ENCODE peak calls at places on chromosomes 4 and X, in eight cellular contexts. N is RWPE2; W is right lobe of liver; T is heart right ventricle; U is naive B cell; O is activated T-cell treated with anti-CD3 and anti-CD28 coated beads, Interleukin-2, amount 50 U/mL, for 4 hours; Y is activated B cell treated with CpG ODN at 0.5 μM for 24 hours; L is GM12878. B is an unnamed sample.

GRCh38 chr4:137952116-137952515 is 290.0 kb downstream of the SLC7A11 start:
- ATAC-seq in T (peak), U (no peak), L (no peak), W (no peak), N (no peak), O (no peak), Y (no peak), B (no peak)

GRCh38 chr4:98521486-98521885 is 136.9 kb downstream of the TSPAN5 start:
- ATAC-seq in Y (no peak), U (no peak), L (no peak), T (peak), W (no peak), N (no peak), O (no peak), B (no peak)

GRCh38 chr4:145097331-145097820 is 620 bp downstream of the ANAPC10 start:
- ATAC-seq in N (no peak), W (no peak), L (no peak), O (peak), U (no peak), Y (no peak), T (no peak), B (peak)

GRCh38 chr4:119517361-119518229 is 111.0 kb downstream of the PDE5A start:
- ATAC-seq in U (no peak), L (no peak), T (peak), Y (no peak), O (no peak), N (no peak), W (peak), B (no peak)

GRCh38 chrX:74923942-74924448 is 1.3 kb downstream of the NEXMIF start:
- ATAC-seq in N (no peak), U (peak), O (peak), W (no peak), T (no peak), Y (no peak), L (peak), B (peak)

GRCh38 chr4:19224820-19225219 is 1026.9 kb upstream of the SLIT2 start:
- ATAC-seq in N (peak), U (no peak), O (no peak), T (no peak), L (no peak), W (no peak), Y (no peak), B (no peak)

GRCh38 chr4:152535236-152535902 is 523 bp downstream of the FBXW7 start:
- ATAC-seq in Y (peak), N (peak), W (no peak), O (peak), T (peak), L (peak), U (peak), B (no peak)

GRCh38 chr4:186144596-186145569 is 40.4 kb downstream of the FAM149A start:
- ATAC-seq in Y (no peak), L (no peak), U (no peak), W (peak), O (peak), N (peak), T (peak), B (peak)

GRCh38 chrX:77451041-77451440 is 3.9 kb downstream of the FGF16 start:
- ATAC-seq in U (no peak), L (no peak), Y (no peak), W (no peak), O (no peak), T (peak), N (peak), B (peak)

GRCh38 chr4:8497762-8498161 is 57.2 kb downstream of the TRMT44 start:
- ATAC-seq in O (no peak), U (no peak), T (no peak), Y (no peak), W (peak), N (no peak), L (no peak), B (no peak)

GRCh38 chr4:152510349-152511147 is 25.3 kb downstream of the FBXW7 start:
- ATAC-seq in W (no peak), O (peak), U (no peak), L (peak), N (no peak), T (no peak), Y (no peak), B (no peak)

GRCh38 chr4:89889289-89889688 is 5.4 kb upstream of the MMRN1 start:
- ATAC-seq in U (no peak), N (no peak), W (peak), L (peak), Y (no peak), T (peak), O (no peak), B (no peak)

GRCh38 chr4:688695-689497 is at the start of gene SLC49A3:
- ATAC-seq in L (no peak), O (peak), N (no peak), Y (peak), T (peak), U (peak), W (peak), B (no peak)

GRCh38 chr4:184375027-184375426 is 99.3 kb downstream of the IRF2 start:
- ATAC-seq in Y (peak), L (peak), W (no peak), O (no peak), T (no peak), N (peak), U (no peak), B (no peak)

GRCh38 chr4:147788791-147789190 is 56.9 kb downstream of the ARHGAP10 start:
- ATAC-seq in N (no peak), U (no peak), Y (no peak), T (peak), W (no peak), O (no peak), L (no peak), B (no peak)

GRCh38 chr4:162957521-162958143 is 209.1 kb downstream of the NAF1 start:
- ATAC-seq in O (no peak), L (no peak), N (no peak), T (no peak), Y (no peak), W (no peak), U (no peak), B (no peak)

GRCh38 chr4:78939667-78940008 is 400 bp upstream of the PAQR3 start:
- ATAC-seq in O (no peak), Y (no peak), L (peak), T (no peak), W (no peak), N (no peak), U (peak), B (no peak)

GRCh38 chr4:181938641-181939040 is 304.6 kb upstream of the TENM3 start:
- ATAC-seq in L (no peak), O (no peak), N (no peak), T (no peak), Y (no peak), U (no peak), W (no peak), B (no peak)

GRCh38 chr4:38154681-38155588 is 194.7 kb downstream of the PTTG2 start:
- ATAC-seq in U (peak), Y (peak), W (peak), L (peak), T (peak), O (peak), N (peak), B (peak)

GRCh38 chr4:105808459-105809041 is 86.7 kb upstream of the NPNT start:
- ATAC-seq in T (no peak), L (no peak), U (no peak), O (no peak), W (no peak), Y (no peak), N (peak), B (peak)